ENCODE peak calls at places on chromosomes 13 and 19, in ten cellular contexts. One of them, this sample, is unnamed.

GRCh38 chr19:9673912-9674668 is 810 bp downstream of the ZNF562 start:
- DNase-seq in HAP-1: no peak
- DNase-seq in RPMI7951: peak
- DNase-seq in CD4-positive, CD25-positive, alpha-beta regulatory T cell: peak
- DNase-seq in NB4: no peak
- DNase-seq in DMS 273 treated with DMSO at 0.1 percent for 48 hours: no peak
- DNase-seq in mesendoderm: peak
- DNase-seq in HFF-Myc: no peak
- DNase-seq in KBM-7: peak
- DNase-seq in stimulated activated CD4-positive, alpha-beta T cell treated with anti-CD3 and anti-CD28 coated beads, Interleukin-12 subunit alpha, Interleukin-12 subunit beta, amount 100 ng/mL, for 48 hours: peak
- DNase-seq in this sample: no peak

GRCh38 chr19:33515921-33516320 is 5.7 kb downstream of the PEPD start:
- DNase-seq in DMS 273 treated with DMSO at 0.1 percent for 48 hours: no peak
- DNase-seq in RPMI7951: no peak
- DNase-seq in CD4-positive, CD25-positive, alpha-beta regulatory T cell: no peak
- DNase-seq in mesendoderm: no peak
- DNase-seq in HFF-Myc: no peak
- DNase-seq in HAP-1: no peak
- DNase-seq in KBM-7: no peak
- DNase-seq in stimulated activated CD4-positive, alpha-beta T cell treated with anti-CD3 and anti-CD28 coated beads, Interleukin-12 subunit alpha, Interleukin-12 subunit beta, amount 100 ng/mL, for 48 hours: no peak
- DNase-seq in NB4: no peak
- DNase-seq in this sample: no peak

GRCh38 chr13:44874886-44875630 is 114.2 kb downstream of the NUFIP1 start:
- DNase-seq in NB4: no peak
- DNase-seq in RPMI7951: peak
- DNase-seq in mesendoderm: no peak
- DNase-seq in CD4-positive, CD25-positive, alpha-beta regulatory T cell: no peak
- DNase-seq in HFF-Myc: peak
- DNase-seq in DMS 273 treated with DMSO at 0.1 percent for 48 hours: no peak
- DNase-seq in HAP-1: no peak
- DNase-seq in KBM-7: no peak
- DNase-seq in stimulated activated CD4-positive, alpha-beta T cell treated with anti-CD3 and anti-CD28 coated beads, Interleukin-12 subunit alpha, Interleukin-12 subunit beta, amount 100 ng/mL, for 48 hours: no peak
- DNase-seq in this sample: no peak

GRCh38 chr13:75803175-75803611 is 167.1 kb downstream of the LMO7 start:
- DNase-seq in KBM-7: no peak
- DNase-seq in NB4: no peak
- DNase-seq in stimulated activated CD4-positive, alpha-beta T cell treated with anti-CD3 and anti-CD28 coated beads, Interleukin-12 subunit alpha, Interleukin-12 subunit beta, amount 100 ng/mL, for 48 hours: no peak
- DNase-seq in DMS 273 treated with DMSO at 0.1 percent for 48 hours: no peak
- DNase-seq in RPMI7951: no peak
- DNase-seq in mesendoderm: peak
- DNase-seq in HAP-1: peak
- DNase-seq in HFF-Myc: no peak
- DNase-seq in CD4-positive, CD25-positive, alpha-beta regulatory T cell: peak
- DNase-seq in this sample: no peak

GRCh38 chr19:47001584-47001983 is 18.1 kb upstream of the NPAS1 start:
- DNase-seq in mesendoderm: no peak
- DNase-seq in RPMI7951: no peak
- DNase-seq in NB4: no peak
- DNase-seq in CD4-positive, CD25-positive, alpha-beta regulatory T cell: no peak
- DNase-seq in HFF-Myc: no peak
- DNase-seq in HAP-1: no peak
- DNase-seq in stimulated activated CD4-positive, alpha-beta T cell treated with anti-CD3 and anti-CD28 coated beads, Interleukin-12 subunit alpha, Interleukin-12 subunit beta, amount 100 ng/mL, for 48 hours: no peak
- DNase-seq in KBM-7: no peak
- DNase-seq in DMS 273 treated with DMSO at 0.1 percent for 48 hours: no peak
- DNase-seq in this sample: no peak

GRCh38 chr19:5621311-5621944 is 1.1 kb downstream of the SAFB2 start:
- DNase-seq in HFF-Myc: no peak
- DNase-seq in NB4: no peak
- DNase-seq in CD4-positive, CD25-positive, alpha-beta regulatory T cell: no peak
- DNase-seq in RPMI7951: no peak
- DNase-seq in HAP-1: no peak
- DNase-seq in DMS 273 treated with DMSO at 0.1 percent for 48 hours: no peak
- DNase-seq in stimulated activated CD4-positive, alpha-beta T cell treated with anti-CD3 and anti-CD28 coated beads, Interleukin-12 subunit alpha, Interleukin-12 subunit beta, amount 100 ng/mL, for 48 hours: no peak
- DNase-seq in KBM-7: no peak
- DNase-seq in mesendoderm: no peak
- DNase-seq in this sample: no peak

GRCh38 chr19:56727731-56728130 is 56.2 kb upstream of the ZNF835 start:
- DNase-seq in RPMI7951: no peak
- DNase-seq in NB4: no peak
- DNase-seq in CD4-positive, CD25-positive, alpha-beta regulatory T cell: no peak
- DNase-seq in KBM-7: no peak
- DNase-seq in stimulated activated CD4-positive, alpha-beta T cell treated with anti-CD3 and anti-CD28 coated beads, Interleukin-12 subunit alpha, Interleukin-12 subunit beta, amount 100 ng/mL, for 48 hours: no peak
- DNase-seq in HAP-1: no peak
- DNase-seq in DMS 273 treated with DMSO at 0.1 percent for 48 hours: no peak
- DNase-seq in mesendoderm: peak
- DNase-seq in HFF-Myc: no peak
- DNase-seq in this sample: no peak

GRCh38 chr19:45547965-45548609 is 36.5 kb downstream of the OPA3 start:
- DNase-seq in stimulated activated CD4-positive, alpha-beta T cell treated with anti-CD3 and anti-CD28 coated beads, Interleukin-12 subunit alpha, Interleukin-12 subunit beta, amount 100 ng/mL, for 48 hours: no peak
- DNase-seq in NB4: no peak
- DNase-seq in KBM-7: no peak
- DNase-seq in HAP-1: peak
- DNase-seq in CD4-positive, CD25-positive, alpha-beta regulatory T cell: no peak
- DNase-seq in HFF-Myc: no peak
- DNase-seq in DMS 273 treated with DMSO at 0.1 percent for 48 hours: no peak
- DNase-seq in RPMI7951: peak
- DNase-seq in mesendoderm: peak
- DNase-seq in this sample: peak

GRCh38 chr19:11446652-11447301 is 11.3 kb downstream of the PRKCSH start:
- DNase-seq in HAP-1: no peak
- DNase-seq in KBM-7: peak
- DNase-seq in mesendoderm: peak
- DNase-seq in HFF-Myc: no peak
- DNase-seq in CD4-positive, CD25-positive, alpha-beta regulatory T cell: no peak
- DNase-seq in NB4: peak
- DNase-seq in DMS 273 treated with DMSO at 0.1 percent for 48 hours: no peak
- DNase-seq in RPMI7951: no peak
- DNase-seq in stimulated activated CD4-positive, alpha-beta T cell treated with anti-CD3 and anti-CD28 coated beads, Interleukin-12 subunit alpha, Interleukin-12 subunit beta, amount 100 ng/mL, for 48 hours: peak
- DNase-seq in this sample: peak

GRCh38 chr13:44629465-44630183 is 53.5 kb upstream of the TSC22D1 start:
- DNase-seq in mesendoderm: no peak
- DNase-seq in RPMI7951: no peak
- DNase-seq in DMS 273 treated with DMSO at 0.1 percent for 48 hours: no peak
- DNase-seq in KBM-7: no peak
- DNase-seq in stimulated activated CD4-positive, alpha-beta T cell treated with anti-CD3 and anti-CD28 coated beads, Interleukin-12 subunit alpha, Interleukin-12 subunit beta, amount 100 ng/mL, for 48 hours: no peak
- DNase-seq in HAP-1: no peak
- DNase-seq in CD4-positive, CD25-positive, alpha-beta regulatory T cell: no peak
- DNase-seq in HFF-Myc: no peak
- DNase-seq in NB4: no peak
- DNase-seq in this sample: no peak

GRCh38 chr13:92164822-92165221 is 766.4 kb downstream of the GPC5 start:
- DNase-seq in stimulated activated CD4-positive, alpha-beta T cell treated with anti-CD3 and anti-CD28 coated beads, Interleukin-12 subunit alpha, Interleukin-12 subunit beta, amount 100 ng/mL, for 48 hours: no peak
- DNase-seq in DMS 273 treated with DMSO at 0.1 percent for 48 hours: no peak
- DNase-seq in HFF-Myc: no peak
- DNase-seq in NB4: peak
- DNase-seq in KBM-7: peak
- DNase-seq in CD4-positive, CD25-positive, alpha-beta regulatory T cell: no peak
- DNase-seq in HAP-1: no peak
- DNase-seq in mesendoderm: peak
- DNase-seq in RPMI7951: no peak
- DNase-seq in this sample: no peak

GRCh38 chr19:3404324-3405260 is 38.2 kb downstream of the NFIC start:
- DNase-seq in mesendoderm: no peak
- DNase-seq in stimulated activated CD4-positive, alpha-beta T cell treated with anti-CD3 and anti-CD28 coated beads, Interleukin-12 subunit alpha, Interleukin-12 subunit beta, amount 100 ng/mL, for 48 hours: no peak
- DNase-seq in HFF-Myc: peak
- DNase-seq in CD4-positive, CD25-positive, alpha-beta regulatory T cell: no peak
- DNase-seq in HAP-1: no peak
- DNase-seq in RPMI7951: peak
- DNase-seq in DMS 273 treated with DMSO at 0.1 percent for 48 hours: no peak
- DNase-seq in KBM-7: no peak
- DNase-seq in NB4: no peak
- DNase-seq in this sample: no peak

GRCh38 chr13:111546921-111547675 is 226.7 kb downstream of the TEX29 start:
- DNase-seq in HFF-Myc: no peak
- DNase-seq in mesendoderm: no peak
- DNase-seq in NB4: no peak
- DNase-seq in HAP-1: no peak
- DNase-seq in KBM-7: no peak
- DNase-seq in CD4-positive, CD25-positive, alpha-beta regulatory T cell: no peak
- DNase-seq in DMS 273 treated with DMSO at 0.1 percent for 48 hours: no peak
- DNase-seq in stimulated activated CD4-positive, alpha-beta T cell treated with anti-CD3 and anti-CD28 coated beads, Interleukin-12 subunit alpha, Interleukin-12 subunit beta, amount 100 ng/mL, for 48 hours: no peak
- DNase-seq in RPMI7951: no peak
- DNase-seq in this sample: no peak

GRCh38 chr19:13995878-13996765 is 10.0 kb downstream of the RFX1 start:
- DNase-seq in HAP-1: no peak
- DNase-seq in stimulated activated CD4-positive, alpha-beta T cell treated with anti-CD3 and anti-CD28 coated beads, Interleukin-12 subunit alpha, Interleukin-12 subunit beta, amount 100 ng/mL, for 48 hours: no peak
- DNase-seq in RPMI7951: no peak
- DNase-seq in HFF-Myc: no peak
- DNase-seq in KBM-7: no peak
- DNase-seq in mesendoderm: no peak
- DNase-seq in DMS 273 treated with DMSO at 0.1 percent for 48 hours: no peak
- DNase-seq in NB4: no peak
- DNase-seq in CD4-positive, CD25-positive, alpha-beta regulatory T cell: no peak
- DNase-seq in this sample: no peak

GRCh38 chr19:6572217-6572616 is 18.7 kb downstream of the CD70 start:
- DNase-seq in RPMI7951: no peak
- DNase-seq in DMS 273 treated with DMSO at 0.1 percent for 48 hours: no peak
- DNase-seq in mesendoderm: peak
- DNase-seq in CD4-positive, CD25-positive, alpha-beta regulatory T cell: no peak
- DNase-seq in HFF-Myc: no peak
- DNase-seq in HAP-1: no peak
- DNase-seq in NB4: peak
- DNase-seq in stimulated activated CD4-positive, alpha-beta T cell treated with anti-CD3 and anti-CD28 coated beads, Interleukin-12 subunit alpha, Interleukin-12 subunit beta, amount 100 ng/mL, for 48 hours: no peak
- DNase-seq in KBM-7: peak
- DNase-seq in this sample: no peak

This sample was measured in HEK293T.